ENCODE peak calls at places on chromosomes 5 and 9, in nine cellular contexts. D, V, U, K, A, J, X, L and P are unnamed samples.

GRCh38 chr5:98769256-98770157 is 4.0 kb upstream of the RGMB start:
- DNase-seq in L (peak), U (no peak), V (peak), D (peak), A (peak), J (peak), X (peak), K (no peak), P (peak)

GRCh38 chr5:95871407-95871806 is 48.9 kb upstream of the GLRX start:
- DNase-seq in A (no peak), V (no peak), J (no peak), L (no peak), X (no peak), U (no peak), K (no peak), D (no peak), P (no peak)

GRCh38 chr5:172695431-172696054 is 54.5 kb downstream of the NEURL1B start:
- DNase-seq in X (no peak), L (no peak), D (no peak), V (no peak), A (no peak), U (no peak), K (no peak), J (no peak), P (no peak)

GRCh38 chr5:75933489-75933888 is 149.7 kb upstream of the SV2C start:
- DNase-seq in U (no peak), A (no peak), D (no peak), J (no peak), L (no peak), K (no peak), X (peak), V (no peak), P (no peak)

GRCh38 chr5:134174841-134175839 is 1.6 kb downstream of the SKP1 start:
- DNase-seq in A (peak), K (no peak), V (peak), X (peak), L (peak), U (no peak), J (no peak), D (no peak), P (no peak)

GRCh38 chr5:93088566-93088965 is 492.5 kb downstream of the NR2F1-AS1 start:
- DNase-seq in V (no peak), U (no peak), D (no peak), L (no peak), X (no peak), J (no peak), A (no peak), K (no peak), P (no peak)

GRCh38 chr5:177370488-177371119 is 12.9 kb downstream of the RGS14 start:
- DNase-seq in V (peak), D (peak), U (peak), X (peak), K (no peak), J (no peak), L (peak), A (peak), P (peak)

GRCh38 chr9:37430841-37431597 is 8.5 kb downstream of the GRHPR start:
- DNase-seq in V (peak), K (no peak), A (no peak), U (no peak), D (peak), X (peak), J (peak), L (no peak), P (peak)

GRCh38 chr5:26700759-26701384 is 337.5 kb downstream of the CDH9 start:
- DNase-seq in L (no peak), U (no peak), D (no peak), A (no peak), J (no peak), K (no peak), X (peak), V (peak), P (no peak)

GRCh38 chr5:6359534-6359933 is 18.8 kb downstream of the MED10 start:
- DNase-seq in J (no peak), K (no peak), U (no peak), D (no peak), A (no peak), X (no peak), L (no peak), V (no peak), P (no peak)

GRCh38 chr9:107948601-107949000 is 459.0 kb upstream of the KLF4 start:
- DNase-seq in A (no peak), L (no peak), X (no peak), K (no peak), J (no peak), D (no peak), V (no peak), U (no peak), P (no peak)

GRCh38 chr9:6584881-6585597 is 60.5 kb downstream of the GLDC start:
- DNase-seq in X (no peak), K (no peak), A (no peak), L (no peak), V (peak), U (peak), D (no peak), J (no peak), P (no peak)

GRCh38 chr9:89602978-89603628 is 1.7 kb upstream of the GADD45G start:
- DNase-seq in K (peak), L (peak), A (peak), X (peak), D (peak), V (peak), J (peak), U (peak), P (peak)